ENCODE peak calls at places on chromosomes 12 and 14, in seven cellular contexts. R, U, G, W, S, E and K are unnamed samples.
A peak's percentile ranks its signal among the peaks of the same experiment; 100 is the strongest.

GRCh38 chr12:23954332-23954731 is 4.9 kb upstream of the SOX5 start:
- DNase-seq in R (no peak), U (no peak), G (no peak), W (no peak), S (no peak), E (no peak), K (no peak)

GRCh38 chr12:116765271-116765670 is 27.2 kb downstream of the RNFT2 start:
- DNase-seq in R (no peak), U (no peak), G (no peak), W (no peak), S (no peak), E (no peak), K (no peak)

GRCh38 chr12:88854260-88854659 is 274.0 kb upstream of the KITLG start:
- DNase-seq in R (no peak), U (no peak), G (peak; percentile 57), W (no peak), S (no peak), E (no peak), K (no peak)

GRCh38 chr12:47778842-47779241 is 5.8 kb downstream of the SLC48A1 start:
- DNase-seq in R (no peak), U (no peak), G (no peak), W (no peak), S (no peak), E (peak; percentile 2), K (no peak)

GRCh38 chr12:40146800-40147797 is 41.2 kb upstream of the SLC2A13 start:
- DNase-seq in R (no peak), U (no peak), G (no peak), W (no peak), S (no peak), E (no peak), K (no peak)

GRCh38 chr12:15014708-15015107 is 41.9 kb downstream of the PDE6H start:
- DNase-seq in R (no peak), U (no peak), G (no peak), W (no peak), S (no peak), E (no peak), K (no peak)

GRCh38 chr14:33285902-33286700 is 347.4 kb downstream of the NPAS3 start:
- DNase-seq in R (no peak), U (no peak), G (no peak), W (no peak), S (no peak), E (no peak), K (no peak)

GRCh38 chr12:116302200-116303075 is 24.9 kb upstream of the MED13L start:
- DNase-seq in R (no peak), U (no peak), G (no peak), W (no peak), S (no peak), E (no peak), K (no peak)

GRCh38 chr14:22417914-22418313 is 171.1 kb downstream of the DAD1 start:
- DNase-seq in R (no peak), U (no peak), G (no peak), W (no peak), S (no peak), E (no peak), K (no peak)